ENCODE peak calls at places on chromosomes 6 and 20, in four cellular contexts. One of them, this sample, is unnamed.

GRCh38 chr6:13175759-13176158 is 152.6 kb downstream of the TBC1D7 start:
- DNase-seq in A549: no peak
- DNase-seq in neural progenitor cell: no peak
- DNase-seq in fibroblast of lung: no peak
- DNase-seq in this sample: no peak

GRCh38 chr6:142773324-142773723 is 171.7 kb downstream of the HIVEP2 start:
- DNase-seq in A549: no peak
- DNase-seq in neural progenitor cell: no peak
- DNase-seq in fibroblast of lung: no peak
- DNase-seq in this sample: no peak

GRCh38 chr20:32524871-32525501 is 60.1 kb downstream of the NOL4L start:
- DNase-seq in A549: no peak
- DNase-seq in neural progenitor cell: no peak
- DNase-seq in fibroblast of lung: no peak
- DNase-seq in this sample: no peak

GRCh38 chr6:11196511-11197174 is 35.8 kb downstream of the NEDD9 start:
- DNase-seq in A549: no peak
- DNase-seq in neural progenitor cell: peak
- DNase-seq in fibroblast of lung: peak
- DNase-seq in this sample: no peak

GRCh38 chr6:130411481-130411880 is 45.7 kb downstream of the TMEM200A start:
- DNase-seq in A549: no peak
- DNase-seq in neural progenitor cell: no peak
- DNase-seq in fibroblast of lung: no peak
- DNase-seq in this sample: no peak

GRCh38 chr20:5136096-5136495 is 9.3 kb downstream of the CDS2 start:
- DNase-seq in A549: no peak
- DNase-seq in neural progenitor cell: peak
- DNase-seq in fibroblast of lung: no peak
- DNase-seq in this sample: no peak

GRCh38 chr20:58852559-58853271 is at the start of gene GNAS:
- DNase-seq in A549: peak
- DNase-seq in neural progenitor cell: peak
- DNase-seq in fibroblast of lung: peak
- DNase-seq in this sample: peak

GRCh38 chr6:108179741-108180140 is 13.9 kb downstream of the NR2E1 start:
- DNase-seq in A549: no peak
- DNase-seq in neural progenitor cell: peak
- DNase-seq in fibroblast of lung: no peak
- DNase-seq in this sample: no peak

GRCh38 chr6:56528412-56528841 is 114.3 kb downstream of the DST start:
- DNase-seq in A549: peak
- DNase-seq in neural progenitor cell: no peak
- DNase-seq in fibroblast of lung: peak
- DNase-seq in this sample: no peak

GRCh38 chr20:44849712-44850111 is 35.8 kb upstream of the YWHAB start:
- DNase-seq in A549: no peak
- DNase-seq in neural progenitor cell: peak
- DNase-seq in fibroblast of lung: no peak
- DNase-seq in this sample: no peak

GRCh38 chr6:100810015-100810414 is 71.1 kb downstream of the ASCC3 start:
- DNase-seq in A549: no peak
- DNase-seq in neural progenitor cell: no peak
- DNase-seq in fibroblast of lung: no peak
- DNase-seq in this sample: no peak

GRCh38 chr6:111207141-111207858 is 120.0 kb downstream of the SLC16A10 start:
- DNase-seq in A549: no peak
- DNase-seq in neural progenitor cell: no peak
- DNase-seq in fibroblast of lung: no peak
- DNase-seq in this sample: no peak

GRCh38 chr6:31734703-31735500 is 1.4 kb downstream of the CLIC1 start:
- DNase-seq in A549: peak
- DNase-seq in neural progenitor cell: peak
- DNase-seq in fibroblast of lung: peak
- DNase-seq in this sample: peak

GRCh38 chr6:118495639-118496296 is 52.3 kb upstream of the PLN start:
- DNase-seq in A549: no peak
- DNase-seq in neural progenitor cell: no peak
- DNase-seq in fibroblast of lung: no peak
- DNase-seq in this sample: no peak

GRCh38 chr6:83708546-83708969 is 343 bp downstream of the SNAP91 start:
- DNase-seq in A549: no peak
- DNase-seq in neural progenitor cell: peak
- DNase-seq in fibroblast of lung: peak
- DNase-seq in this sample: no peak

GRCh38 chr6:153172815-153173214 is 41.7 kb upstream of the RGS17 start:
- DNase-seq in A549: no peak
- DNase-seq in neural progenitor cell: peak
- DNase-seq in fibroblast of lung: no peak
- DNase-seq in this sample: no peak

GRCh38 chr6:100153656-100154055 is 159.6 kb upstream of the MCHR2 start:
- DNase-seq in A549: no peak
- DNase-seq in neural progenitor cell: no peak
- DNase-seq in fibroblast of lung: no peak
- DNase-seq in this sample: no peak

GRCh38 chr6:167815296-167815980 is 11.3 kb upstream of the AFDN start:
- DNase-seq in A549: no peak
- DNase-seq in neural progenitor cell: no peak
- DNase-seq in fibroblast of lung: no peak
- DNase-seq in this sample: no peak

GRCh38 chr20:33262658-33263065 is 20.4 kb upstream of the BPIFB1 start:
- DNase-seq in A549: no peak
- DNase-seq in neural progenitor cell: peak
- DNase-seq in fibroblast of lung: peak
- DNase-seq in this sample: peak

GRCh38 chr6:157860505-157860991 is 37.5 kb downstream of the SNX9 start:
- DNase-seq in A549: no peak
- DNase-seq in neural progenitor cell: no peak
- DNase-seq in fibroblast of lung: peak
- DNase-seq in this sample: no peak

GRCh38 chr6:9361749-9362148 is 926.4 kb upstream of the SLC35B3 start:
- DNase-seq in A549: no peak
- DNase-seq in neural progenitor cell: no peak
- DNase-seq in fibroblast of lung: no peak
- DNase-seq in this sample: no peak

GRCh38 chr6:169296622-169297021 is 43.0 kb upstream of the THBS2 start:
- DNase-seq in A549: no peak
- DNase-seq in neural progenitor cell: no peak
- DNase-seq in fibroblast of lung: no peak
- DNase-seq in this sample: no peak

GRCh38 chr6:169293196-169293595 is 39.5 kb upstream of the THBS2 start:
- DNase-seq in A549: no peak
- DNase-seq in neural progenitor cell: no peak
- DNase-seq in fibroblast of lung: peak
- DNase-seq in this sample: no peak

GRCh38 chr6:169292340-169293124 is 38.9 kb upstream of the THBS2 start:
- DNase-seq in A549: peak
- DNase-seq in neural progenitor cell: no peak
- DNase-seq in fibroblast of lung: peak
- DNase-seq in this sample: no peak

GRCh38 chr6:169291639-169292339 is 38.1 kb upstream of the THBS2 start:
- DNase-seq in A549: peak
- DNase-seq in neural progenitor cell: no peak
- DNase-seq in fibroblast of lung: no peak
- DNase-seq in this sample: no peak

DNA sequence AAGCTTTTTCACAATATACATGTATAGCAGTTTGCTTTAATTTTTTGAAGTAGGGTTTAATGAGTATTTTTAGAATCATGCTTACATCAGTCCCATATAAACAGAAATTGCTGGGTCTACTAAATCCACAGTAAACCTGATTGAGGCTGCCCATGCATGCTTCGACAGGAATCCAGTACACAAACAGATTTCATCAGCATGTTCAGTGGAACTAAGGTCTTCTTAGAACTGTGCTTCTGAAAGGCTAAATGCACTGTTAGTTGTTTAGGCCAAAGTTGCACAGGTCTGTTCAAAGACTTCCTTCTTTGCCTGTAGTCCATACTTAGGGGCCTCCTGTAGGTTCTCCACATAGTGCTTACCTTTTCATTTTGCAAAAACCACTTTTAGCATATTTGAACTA is 42.5 kb upstream of the THBS2 start:
- DNase-seq in A549: no peak
- DNase-seq in neural progenitor cell: no peak
- DNase-seq in fibroblast of lung: peak
- DNase-seq in this sample: no peak
- H3K4me2 ChIP-seq in A549: no peak
- H3K4me2 ChIP-seq in neural progenitor cell: no peak
- H3K4me2 ChIP-seq in fibroblast of lung: no peak
- H3K4me2 ChIP-seq in this sample: no peak

GRCh38 chr6:145863396-145863795 is 48.8 kb upstream of the FBXO30 start:
- DNase-seq in A549: no peak
- DNase-seq in neural progenitor cell: no peak
- DNase-seq in fibroblast of lung: no peak
- DNase-seq in this sample: peak

GRCh38 chr6:145863988-145864616 is 49.5 kb upstream of the FBXO30 start:
- DNase-seq in A549: no peak
- DNase-seq in neural progenitor cell: no peak
- DNase-seq in fibroblast of lung: no peak
- DNase-seq in this sample: peak

GRCh38 chr6:145865595-145865994 is 51.0 kb upstream of the FBXO30 start:
- DNase-seq in A549: no peak
- DNase-seq in neural progenitor cell: no peak
- DNase-seq in fibroblast of lung: no peak
- DNase-seq in this sample: peak

GRCh38 chr6:145865175-145865574 is 50.6 kb upstream of the FBXO30 start:
- DNase-seq in A549: no peak
- DNase-seq in neural progenitor cell: peak
- DNase-seq in fibroblast of lung: peak
- DNase-seq in this sample: peak

DNA sequence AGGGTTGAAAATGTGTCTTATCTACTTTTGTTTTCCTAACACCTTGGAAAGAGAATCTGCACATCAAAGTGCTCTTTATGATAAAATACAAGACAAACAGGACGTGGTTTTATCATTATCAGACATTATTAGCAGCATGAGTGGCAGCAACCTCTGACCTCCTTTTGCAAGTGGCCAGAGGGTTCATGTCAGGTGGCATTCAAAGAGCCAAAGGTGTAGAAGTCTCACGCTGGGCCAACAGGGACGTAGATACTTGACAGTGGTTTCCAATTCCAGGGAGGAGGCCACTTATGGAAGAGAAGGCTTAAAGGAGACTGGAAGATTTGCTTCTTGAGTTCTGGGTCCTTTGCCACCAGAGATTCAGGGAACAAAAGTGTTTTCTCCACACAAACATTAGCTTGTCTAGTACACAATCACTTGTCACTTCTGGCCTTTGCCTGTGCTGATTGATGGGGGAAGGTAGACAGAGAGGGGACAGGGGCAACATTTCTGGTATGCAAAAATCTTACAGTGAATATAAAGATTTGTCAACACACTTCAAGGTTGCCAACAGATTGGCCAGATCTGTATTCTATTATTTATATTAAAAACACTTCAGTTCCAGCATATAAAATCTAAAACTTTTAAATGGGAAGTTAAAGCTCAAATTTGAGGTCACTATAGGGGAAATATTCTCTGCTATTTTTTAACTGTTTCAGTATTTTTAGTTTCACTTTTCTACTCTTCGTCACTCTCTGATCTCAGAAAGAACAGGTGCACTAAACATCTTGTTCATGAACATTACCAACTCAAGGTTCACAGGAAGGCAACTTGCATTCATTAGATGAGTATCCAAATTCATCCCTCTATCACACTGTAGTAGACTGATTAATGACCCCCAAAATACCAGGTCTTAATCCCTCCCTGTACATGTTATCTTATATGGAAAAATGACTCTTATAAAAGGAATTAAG is 52.1 kb upstream of the FBXO30 start:
- DNase-seq in A549: no peak
- DNase-seq in neural progenitor cell: no peak
- DNase-seq in fibroblast of lung: no peak
- DNase-seq in this sample: peak
- H3K4me2 ChIP-seq in A549: no peak
- H3K4me2 ChIP-seq in neural progenitor cell: no peak
- H3K4me2 ChIP-seq in fibroblast of lung: no peak
- H3K4me2 ChIP-seq in this sample: peak

GRCh38 chr6:53924821-53925422 is 130.1 kb downstream of the LRRC1 start:
- DNase-seq in A549: no peak
- DNase-seq in neural progenitor cell: no peak
- DNase-seq in fibroblast of lung: no peak
- DNase-seq in this sample: no peak
- H3K4me2 ChIP-seq in A549: no peak
- H3K4me2 ChIP-seq in neural progenitor cell: no peak
- H3K4me2 ChIP-seq in fibroblast of lung: no peak
- H3K4me2 ChIP-seq in this sample: no peak

GRCh38 chr20:2536562-2536986 is at the start of gene TMC2:
- DNase-seq in A549: no peak
- DNase-seq in neural progenitor cell: no peak
- DNase-seq in fibroblast of lung: no peak
- DNase-seq in this sample: no peak
- H3K4me2 ChIP-seq in A549: no peak
- H3K4me2 ChIP-seq in neural progenitor cell: peak
- H3K4me2 ChIP-seq in fibroblast of lung: no peak
- H3K4me2 ChIP-seq in this sample: no peak

GRCh38 chr6:35722121-35722761 is 14.6 kb upstream of the ARMC12 start:
- DNase-seq in A549: no peak
- DNase-seq in neural progenitor cell: no peak
- DNase-seq in fibroblast of lung: peak
- DNase-seq in this sample: no peak
- H3K4me2 ChIP-seq in A549: no peak
- H3K4me2 ChIP-seq in neural progenitor cell: no peak
- H3K4me2 ChIP-seq in fibroblast of lung: no peak
- H3K4me2 ChIP-seq in this sample: no peak

GRCh38 chr6:150027806-150028565 is 2.7 kb upstream of the RAET1L start:
- DNase-seq in A549: no peak
- DNase-seq in neural progenitor cell: no peak
- DNase-seq in fibroblast of lung: no peak
- DNase-seq in this sample: no peak

GRCh38 chr6:150026976-150027805 is 1.9 kb upstream of the RAET1L start:
- DNase-seq in A549: no peak
- DNase-seq in neural progenitor cell: no peak
- DNase-seq in fibroblast of lung: no peak
- DNase-seq in this sample: no peak

GRCh38 chr6:150028799-150029198 is 3.5 kb upstream of the RAET1L start:
- DNase-seq in A549: no peak
- DNase-seq in neural progenitor cell: no peak
- DNase-seq in fibroblast of lung: no peak
- DNase-seq in this sample: no peak

GRCh38 chr6:150025201-150025917 is at the start of gene RAET1L:
- DNase-seq in A549: peak
- DNase-seq in neural progenitor cell: no peak
- DNase-seq in fibroblast of lung: peak
- DNase-seq in this sample: no peak

GRCh38 chr6:150024646-150025155 is 631 bp downstream of the RAET1L start:
- DNase-seq in A549: no peak
- DNase-seq in neural progenitor cell: no peak
- DNase-seq in fibroblast of lung: no peak
- DNase-seq in this sample: no peak
- H3K4me2 ChIP-seq in A549: peak
- H3K4me2 ChIP-seq in neural progenitor cell: no peak
- H3K4me2 ChIP-seq in fibroblast of lung: no peak
- H3K4me2 ChIP-seq in this sample: no peak